ENCODE peak calls at places on chromosome 2, in seven cellular contexts. One of them, this sample, is unnamed.

GRCh38 chr2:4673025-4673489 is 969.7 kb downstream of the DCDC2C start:
- DNase-seq in GM12878: no peak
- DNase-seq in SK-N-SH: no peak
- DNase-seq in H1: no peak
- DNase-seq in HCT116: no peak
- DNase-seq in HepG2: peak
- DNase-seq in K562: peak
- DNase-seq in this sample: peak

GRCh38 chr2:9574314-9574713 is 18.7 kb upstream of the ADAM17 start:
- DNase-seq in HCT116: no peak
- DNase-seq in SK-N-SH: no peak
- DNase-seq in H1: no peak
- DNase-seq in K562: no peak
- DNase-seq in HepG2: no peak
- DNase-seq in GM12878: no peak
- DNase-seq in this sample: no peak

GRCh38 chr2:197633109-197633657 is 42.2 kb downstream of the RFTN2 start:
- DNase-seq in GM12878: peak
- DNase-seq in HCT116: no peak
- DNase-seq in H1: no peak
- DNase-seq in HepG2: no peak
- DNase-seq in SK-N-SH: no peak
- DNase-seq in K562: no peak
- DNase-seq in this sample: no peak

GRCh38 chr2:31271851-31272267 is 37.9 kb downstream of the EHD3 start:
- DNase-seq in HepG2: no peak
- DNase-seq in H1: no peak
- DNase-seq in SK-N-SH: no peak
- DNase-seq in K562: no peak
- DNase-seq in HCT116: no peak
- DNase-seq in GM12878: no peak
- DNase-seq in this sample: no peak

GRCh38 chr2:20350105-20350712 is 435 bp downstream of the PUM2 start:
- DNase-seq in H1: no peak
- DNase-seq in SK-N-SH: peak
- DNase-seq in HepG2: peak
- DNase-seq in GM12878: no peak
- DNase-seq in K562: peak
- DNase-seq in HCT116: no peak
- DNase-seq in this sample: peak

GRCh38 chr2:234001380-234001993 is 49.0 kb upstream of the SPP2 start:
- DNase-seq in HepG2: no peak
- DNase-seq in K562: no peak
- DNase-seq in HCT116: no peak
- DNase-seq in H1: no peak
- DNase-seq in GM12878: no peak
- DNase-seq in SK-N-SH: no peak
- DNase-seq in this sample: no peak

GRCh38 chr2:75560022-75560767 is 544 bp downstream of the EVA1A start:
- DNase-seq in K562: no peak
- DNase-seq in GM12878: no peak
- DNase-seq in H1: no peak
- DNase-seq in HepG2: no peak
- DNase-seq in HCT116: no peak
- DNase-seq in SK-N-SH: peak
- DNase-seq in this sample: peak

GRCh38 chr2:189408294-189408693 is 33.0 kb upstream of the WDR75 start:
- DNase-seq in H1: no peak
- DNase-seq in GM12878: no peak
- DNase-seq in HepG2: no peak
- DNase-seq in HCT116: no peak
- DNase-seq in K562: no peak
- DNase-seq in SK-N-SH: peak
- DNase-seq in this sample: no peak

GRCh38 chr2:191303349-191304005 is 58.3 kb downstream of the MYO1B start:
- DNase-seq in HCT116: no peak
- DNase-seq in GM12878: no peak
- DNase-seq in HepG2: peak
- DNase-seq in K562: no peak
- DNase-seq in H1: no peak
- DNase-seq in SK-N-SH: no peak
- DNase-seq in this sample: no peak

DNA sequence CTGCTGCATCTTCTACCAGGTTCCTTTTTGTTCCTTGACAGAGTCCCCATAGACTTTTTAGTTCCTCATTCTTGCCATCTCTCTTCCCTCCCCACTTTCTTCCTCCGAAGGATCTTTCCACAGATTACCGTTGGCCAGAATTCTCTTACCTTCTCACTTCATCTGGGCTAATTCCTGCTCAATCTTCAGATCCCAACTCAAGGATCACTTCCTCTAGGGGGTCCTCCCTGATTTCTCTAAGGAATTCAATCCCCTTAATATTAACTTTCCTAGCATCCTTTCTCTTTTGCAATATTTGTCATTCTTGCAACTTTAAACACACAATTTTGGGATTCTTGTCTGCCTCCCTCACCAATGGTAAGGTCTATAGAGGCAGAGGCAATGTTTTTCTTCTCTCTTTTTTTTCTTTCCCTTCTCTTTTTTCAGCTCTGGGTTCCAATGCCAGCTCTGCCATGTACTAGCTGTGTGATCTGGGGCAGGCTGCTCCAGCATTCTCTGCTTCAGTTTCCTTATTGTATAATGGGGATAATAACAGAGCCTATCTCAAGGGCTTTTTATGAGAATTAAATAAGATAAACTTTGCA is 5.4 kb upstream of the KCNE4 start:
- DNase-seq in SK-N-SH: no peak
- DNase-seq in HCT116: no peak
- DNase-seq in GM12878: no peak
- DNase-seq in K562: no peak
- DNase-seq in H1: no peak
- DNase-seq in HepG2: no peak
- DNase-seq in this sample: no peak
- TF ChIP-seq JUND in SK-N-SH: no peak
- TF ChIP-seq JUND in HCT116: no peak
- TF ChIP-seq JUND in GM12878: no peak
- TF ChIP-seq JUND in K562: no peak
- TF ChIP-seq JUND in H1: no peak
- TF ChIP-seq JUND in HepG2: no peak
- TF ChIP-seq JUND in this sample: no peak

GRCh38 chr2:239936838-239937581 is 88.1 kb downstream of the NDUFA10 start:
- DNase-seq in K562: no peak
- DNase-seq in H1: no peak
- DNase-seq in SK-N-SH: no peak
- DNase-seq in HCT116: no peak
- DNase-seq in GM12878: no peak
- DNase-seq in HepG2: no peak
- DNase-seq in this sample: no peak
- TF ChIP-seq JUND in K562: no peak
- TF ChIP-seq JUND in H1: no peak
- TF ChIP-seq JUND in SK-N-SH: no peak
- TF ChIP-seq JUND in HCT116: no peak
- TF ChIP-seq JUND in GM12878: no peak
- TF ChIP-seq JUND in HepG2: no peak
- TF ChIP-seq JUND in this sample: no peak

GRCh38 chr2:151999058-151999457 is 99.8 kb downstream of the CACNB4 start:
- DNase-seq in HepG2: peak
- DNase-seq in K562: peak
- DNase-seq in GM12878: no peak
- DNase-seq in HCT116: peak
- DNase-seq in SK-N-SH: peak
- DNase-seq in H1: no peak
- DNase-seq in this sample: peak
- TF ChIP-seq JUND in HepG2: no peak
- TF ChIP-seq JUND in K562: no peak
- TF ChIP-seq JUND in GM12878: no peak
- TF ChIP-seq JUND in HCT116: no peak
- TF ChIP-seq JUND in SK-N-SH: no peak
- TF ChIP-seq JUND in H1: no peak
- TF ChIP-seq JUND in this sample: no peak

DNA sequence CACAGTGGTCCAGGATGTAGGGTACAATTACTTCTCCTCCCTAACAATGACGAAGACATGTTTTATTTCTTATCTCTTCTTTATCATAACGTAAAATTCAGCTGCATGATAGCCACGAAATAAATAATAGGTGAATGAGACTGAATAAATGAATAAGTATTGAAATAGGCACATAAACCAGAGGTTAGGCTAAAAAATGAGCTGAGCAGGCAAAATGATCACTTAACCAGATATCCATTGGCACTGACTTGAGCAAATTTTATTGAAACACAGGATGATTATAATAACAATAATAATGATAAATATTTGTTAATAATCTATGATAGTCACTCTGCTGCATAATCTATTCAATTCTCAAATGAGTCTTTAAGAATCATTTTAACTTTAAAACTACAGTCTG is 506.9 kb upstream of the ZNF804A start:
- DNase-seq in SK-N-SH: no peak
- DNase-seq in K562: no peak
- DNase-seq in H1: no peak
- DNase-seq in GM12878: no peak
- DNase-seq in HCT116: no peak
- DNase-seq in HepG2: no peak
- DNase-seq in this sample: no peak
- TF ChIP-seq JUND in SK-N-SH: no peak
- TF ChIP-seq JUND in K562: no peak
- TF ChIP-seq JUND in H1: no peak
- TF ChIP-seq JUND in GM12878: no peak
- TF ChIP-seq JUND in HCT116: no peak
- TF ChIP-seq JUND in HepG2: no peak
- TF ChIP-seq JUND in this sample: no peak

This sample was measured in T47D.